ENCODE peak calls at places on chromosomes 7 and 10, in eight cellular contexts. S is choroid plexus epithelial cell, R is left lung, C is mammary epithelial cell, K is GM13976, N is AG04450, E is foreskin fibroblast, V is uterus. X is an unnamed sample.

GRCh38 chr10:114045071-114045737 is 1.5 kb downstream of the ADRB1 start:
- DNase-seq in S (peak; percentile 27), R (peak; percentile 43), C (no peak), K (peak; percentile 53), N (no peak), E (peak; percentile 61), V (no peak), X (no peak)

GRCh38 chr7:123749537-123749857 is 694 bp upstream of the WASL start:
- DNase-seq in S (peak; percentile 73), R (no peak), C (peak; percentile 79), K (no peak), N (peak; percentile 24), E (peak; percentile 87), V (no peak), X (peak; percentile 67)

GRCh38 chr10:44651834-44652233 is 259.3 kb upstream of the TMEM72 start:
- DNase-seq in S (no peak), R (no peak), C (no peak), K (no peak), N (no peak), E (peak; percentile 91), V (peak; percentile 63), X (peak; percentile 56)

GRCh38 chr7:29854257-29854938 is 48.1 kb downstream of the WIPF3 start:
- DNase-seq in S (peak; percentile 19), R (no peak), C (peak; percentile 11), K (no peak), N (no peak), E (peak; percentile 27), V (no peak), X (peak; percentile 22)

GRCh38 chr7:32043688-32044087 is 26.5 kb downstream of the PDE1C start:
- DNase-seq in S (no peak), R (no peak), C (no peak), K (no peak), N (peak; percentile 7), E (peak; percentile 7), V (no peak), X (peak; percentile 32)

GRCh38 chr10:71582019-71582418 is 137.6 kb downstream of the C10orf105 start:
- DNase-seq in S (peak; percentile 74), R (no peak), C (no peak), K (no peak), N (no peak), E (peak; percentile 74), V (no peak), X (peak; percentile 67)

GRCh38 chr10:43980313-43980712 is 331.6 kb upstream of the ZNF32 start:
- DNase-seq in S (no peak), R (no peak), C (no peak), K (no peak), N (no peak), E (no peak), V (no peak), X (no peak)

GRCh38 chr10:124329941-124330340 is 88.8 kb downstream of the OAT start:
- DNase-seq in S (no peak), R (no peak), C (no peak), K (no peak), N (no peak), E (no peak), V (no peak), X (no peak)

GRCh38 chr7:111113263-111114017 is 22.5 kb downstream of the LRRN3 start:
- DNase-seq in S (peak; percentile 83), R (no peak), C (peak; percentile 62), K (peak; percentile 11), N (no peak), E (peak; percentile 49), V (no peak), X (peak; percentile 62)

GRCh38 chr10:47059606-47060311 is 148.5 kb downstream of the PTPN20 start:
- DNase-seq in S (no peak), R (no peak), C (no peak), K (no peak), N (no peak), E (no peak), V (no peak), X (no peak)

GRCh38 chr7:23751852-23752251 is 41.8 kb downstream of the STK31 start:
- DNase-seq in S (no peak), R (no peak), C (no peak), K (no peak), N (no peak), E (no peak), V (no peak), X (no peak)

GRCh38 chr7:130912910-130913720 is 179.1 kb upstream of the KLF14 start:
- DNase-seq in S (peak; percentile 98), R (peak; percentile 79), C (peak; percentile 99), K (peak; percentile 58), N (peak; percentile 95), E (peak; percentile 99), V (peak; percentile 67), X (peak; percentile 97)

GRCh38 chr10:14332895-14333294 is 2.2 kb upstream of the FRMD4A start:
- DNase-seq in S (no peak), R (no peak), C (no peak), K (no peak), N (no peak), E (no peak), V (no peak), X (no peak)

GRCh38 chr10:72072046-72072445 is 16.3 kb downstream of the SPOCK2 start:
- DNase-seq in S (no peak), R (no peak), C (no peak), K (no peak), N (no peak), E (no peak), V (no peak), X (no peak)

GRCh38 chr7:157693071-157693520 is 356.3 kb downstream of the DNAJB6 start:
- DNase-seq in S (no peak), R (peak; percentile 20), C (no peak), K (no peak), N (no peak), E (no peak), V (no peak), X (no peak)

GRCh38 chr10:90288403-90288933 is 569.4 kb downstream of the HTR7 start:
- DNase-seq in S (peak; percentile 80), R (no peak), C (peak; percentile 29), K (no peak), N (peak; percentile 30), E (peak; percentile 82), V (no peak), X (peak; percentile 71)

GRCh38 chr7:141550694-141551079 is 523 bp upstream of the AGK start:
- DNase-seq in S (no peak), R (no peak), C (no peak), K (peak; percentile 27), N (no peak), E (peak; percentile 45), V (peak; percentile 32), X (no peak)

GRCh38 chr10:60130130-60130579 is 223.8 kb upstream of the CCDC6 start:
- DNase-seq in S (no peak), R (no peak), C (no peak), K (no peak), N (no peak), E (no peak), V (no peak), X (no peak)

GRCh38 chr7:41882271-41882670 is 179.4 kb upstream of the INHBA start:
- DNase-seq in S (no peak), R (no peak), C (no peak), K (no peak), N (no peak), E (no peak), V (no peak), X (no peak)

GRCh38 chr10:113045155-113046055 is 95.4 kb downstream of the TCF7L2 start:
- DNase-seq in S (peak; percentile 91), R (no peak), C (peak; percentile 95), K (no peak), N (peak; percentile 60), E (peak; percentile 91), V (no peak), X (peak; percentile 93)

GRCh38 chr10:124162774-124163354 is 69.5 kb upstream of the CHST15 start:
- DNase-seq in S (no peak), R (no peak), C (no peak), K (no peak), N (no peak), E (no peak), V (no peak), X (no peak)

GRCh38 chr10:32851301-32851700 is 106.7 kb downstream of the ITGB1 start:
- DNase-seq in S (peak; percentile 53), R (no peak), C (no peak), K (no peak), N (no peak), E (peak; percentile 5), V (no peak), X (peak; percentile 2)

GRCh38 chr10:132660385-132660784 is 122.8 kb downstream of the INPP5A start:
- DNase-seq in S (no peak), R (no peak), C (no peak), K (no peak), N (no peak), E (no peak), V (no peak), X (no peak)

GRCh38 chr10:101749033-101749432 is 26.9 kb downstream of the FGF8 start:
- DNase-seq in S (peak; percentile 19), R (no peak), C (no peak), K (no peak), N (no peak), E (no peak), V (no peak), X (peak; percentile 6)
- TF ChIP-seq CTCF in S (peak; percentile 28), R (no peak), C (no peak), K (no peak), N (no peak), E (no peak), V (no peak), X (no peak)

GRCh38 chr7:95373323-95373722 is 22.9 kb downstream of the PON3 start:
- DNase-seq in S (no peak), R (no peak), C (no peak), K (no peak), N (no peak), E (no peak), V (no peak), X (no peak)
- TF ChIP-seq CTCF in S (no peak), R (no peak), C (no peak), K (no peak), N (peak; percentile 4), E (no peak), V (no peak), X (no peak)

GRCh38 chr10:49115015-49115795 is at the start of gene VSTM4:
- DNase-seq in S (peak; percentile 62), R (no peak), C (no peak), K (peak; percentile 71), N (peak; percentile 15), E (peak; percentile 50), V (peak; percentile 55), X (peak; percentile 54)

GRCh38 chr10:49115796-49116508 is 630 bp upstream of the VSTM4 start:
- DNase-seq in S (no peak), R (no peak), C (no peak), K (no peak), N (no peak), E (no peak), V (no peak), X (no peak)

GRCh38 chr10:49113741-49114141 is 1.6 kb downstream of the VSTM4 start:
- DNase-seq in S (no peak), R (no peak), C (no peak), K (no peak), N (no peak), E (no peak), V (no peak), X (no peak)

GRCh38 chr10:49112851-49113250 is 2.5 kb downstream of the VSTM4 start:
- DNase-seq in S (no peak), R (no peak), C (no peak), K (no peak), N (no peak), E (no peak), V (no peak), X (no peak)

GRCh38 chr10:49114718-49115014 is 656 bp downstream of the VSTM4 start:
- DNase-seq in S (peak; percentile 20), R (no peak), C (no peak), K (no peak), N (no peak), E (no peak), V (no peak), X (no peak)
- TF ChIP-seq CTCF in S (no peak), R (no peak), C (no peak), K (no peak), N (no peak), E (no peak), V (no peak), X (no peak)

GRCh38 chr7:102412548-102412947 is 16.4 kb downstream of the PRKRIP1 start:
- DNase-seq in S (peak; percentile 58), R (no peak), C (no peak), K (no peak), N (no peak), E (peak; percentile 47), V (peak; percentile 40), X (peak; percentile 52)
- TF ChIP-seq CTCF in S (peak; percentile 64), R (peak; percentile 13), C (peak; percentile 50), K (peak; percentile 31), N (peak; percentile 42), E (peak; percentile 32), V (peak; percentile 23), X (peak; percentile 68)